ENCODE peak calls at places on chromosomes 11 and 22, in nine cellular contexts. N, A, I, M, O, P, V, R and B are unnamed samples.

GRCh38 chr11:11981364-11981763 is 27.1 kb downstream of the DKK3 start:
- DNase-seq in O (no peak), I (no peak), A (no peak), R (no peak), N (no peak), M (no peak), V (no peak), P (no peak), B (no peak)

GRCh38 chr11:125881291-125881690 is 6.2 kb upstream of the HYLS1 start:
- DNase-seq in N (no peak), R (no peak), I (no peak), A (no peak), M (no peak), O (no peak), V (no peak), P (no peak), B (no peak)

GRCh38 chr11:134361661-134362060 is 29.9 kb downstream of the GLB1L2 start:
- DNase-seq in R (no peak), P (no peak), A (no peak), M (no peak), V (no peak), N (peak), I (no peak), O (no peak), B (no peak)

GRCh38 chr11:297666-298405 is 1.5 kb downstream of the IFITM5 start:
- DNase-seq in A (no peak), N (no peak), R (peak), V (no peak), I (no peak), O (no peak), M (peak), P (no peak), B (no peak)

GRCh38 chr11:133947298-133947905 is 9.4 kb downstream of the IGSF9B start:
- DNase-seq in R (peak), A (peak), I (peak), O (peak), M (peak), V (no peak), N (peak), P (peak), B (no peak)

GRCh38 chr22:19687561-19688300 is 26.6 kb upstream of the SEPTIN5 start:
- DNase-seq in I (no peak), R (no peak), P (no peak), N (no peak), V (no peak), A (no peak), O (no peak), M (no peak), B (no peak)

GRCh38 chr11:67030976-67031375 is 8.0 kb downstream of the SYT12 start:
- DNase-seq in N (no peak), V (no peak), P (no peak), O (no peak), I (no peak), M (no peak), A (no peak), R (no peak), B (no peak)

GRCh38 chr11:120054753-120055045 is 83.2 kb downstream of the TRIM29 start:
- DNase-seq in V (no peak), M (no peak), A (no peak), P (no peak), I (no peak), N (no peak), O (no peak), R (no peak), B (no peak)

GRCh38 chr22:19472233-19472632 is 6.8 kb downstream of the UFD1 start:
- DNase-seq in I (no peak), V (no peak), P (no peak), O (no peak), R (no peak), M (no peak), N (no peak), A (no peak), B (no peak)

GRCh38 chr22:17315310-17315709 is 54.0 kb upstream of the CECR2 start:
- DNase-seq in N (no peak), R (no peak), O (no peak), I (no peak), V (no peak), P (no peak), M (no peak), A (no peak), B (no peak)

GRCh38 chr22:47193606-47194316 is 431.3 kb downstream of the TBC1D22A start:
- DNase-seq in M (no peak), P (no peak), N (no peak), R (no peak), O (no peak), I (no peak), V (no peak), A (no peak), B (no peak)

GRCh38 chr11:117796456-117797428 is at the start of gene DSCAML1:
- DNase-seq in R (peak), O (no peak), I (no peak), A (no peak), V (no peak), N (peak), P (peak), M (peak), B (no peak)

GRCh38 chr22:50696799-50697561 is 24.4 kb downstream of the SHANK3 start:
- DNase-seq in R (no peak), O (peak), M (no peak), A (peak), P (no peak), V (no peak), I (no peak), N (no peak), B (peak)

GRCh38 chr11:64490562-64491216 is 100.3 kb upstream of the SLC22A12 start:
- DNase-seq in N (no peak), R (no peak), A (no peak), I (no peak), P (no peak), V (no peak), O (no peak), M (peak), B (no peak)

GRCh38 chr11:75425422-75425821 is 7.6 kb downstream of the KLHL35 start:
- DNase-seq in P (no peak), O (no peak), R (no peak), N (peak), I (no peak), A (no peak), V (no peak), M (no peak), B (no peak)

GRCh38 chr22:23790819-23791736 is 4.3 kb downstream of the SMARCB1 start:
- DNase-seq in V (no peak), P (no peak), R (no peak), N (no peak), O (no peak), A (peak), I (no peak), M (no peak), B (no peak)

GRCh38 chr11:13016415-13016814 is 7.3 kb downstream of the RASSF10 start:
- DNase-seq in V (no peak), I (no peak), P (no peak), R (no peak), M (no peak), A (no peak), O (peak), N (peak), B (no peak)

GRCh38 chr11:3684787-3685186 is 13.6 kb upstream of the CHRNA10 start:
- DNase-seq in I (no peak), V (no peak), P (no peak), M (no peak), R (no peak), O (no peak), A (no peak), N (no peak), B (no peak)

GRCh38 chr11:12831471-12832202 is 157.4 kb downstream of the TEAD1 start:
- DNase-seq in A (no peak), N (no peak), V (no peak), I (no peak), R (no peak), M (no peak), P (no peak), O (no peak), B (no peak)

GRCh38 chr11:126282742-126283591 is at the start of gene TIRAP:
- DNase-seq in O (peak), P (peak), V (peak), M (peak), A (peak), R (peak), I (peak), N (peak), B (peak)

GRCh38 chr11:109106201-109106906 is 315.6 kb upstream of the C11orf87 start:
- DNase-seq in N (no peak), M (no peak), R (no peak), A (no peak), P (no peak), I (no peak), V (no peak), O (no peak), B (no peak)

GRCh38 chr22:37204045-37204655 is 8.1 kb downstream of the SSTR3 start:
- DNase-seq in M (no peak), P (no peak), I (no peak), N (no peak), A (no peak), V (no peak), R (no peak), O (no peak), B (no peak)

GRCh38 chr22:39997939-39998726 is 3.4 kb downstream of the FAM83F start:
- DNase-seq in N (peak), A (peak), R (no peak), P (no peak), V (no peak), I (no peak), O (peak), M (no peak), B (no peak)